ENCODE peak calls at places on chromosomes 6 and 20, in six cellular contexts. One of them, this sample, is unnamed.

GRCh38 chr6:102309700-102310099 is 916.2 kb downstream of the GRIK2 start:
- DNase-seq in nephron progenitor cell: no peak
- DNase-seq in GM12865: no peak
- DNase-seq in fibroblast of the aortic adventitia: no peak
- DNase-seq in HAP-1: no peak
- DNase-seq in mucosa of gallbladder: no peak
- DNase-seq in this sample: no peak

GRCh38 chr20:63167026-63167917 is 48.7 kb downstream of the YTHDF1 start:
- DNase-seq in GM12865: no peak
- DNase-seq in fibroblast of the aortic adventitia: no peak
- DNase-seq in mucosa of gallbladder: no peak
- DNase-seq in nephron progenitor cell: no peak
- DNase-seq in HAP-1: no peak
- DNase-seq in this sample: no peak

GRCh38 chr6:13400772-13401171 is 72.4 kb upstream of the TBC1D7 start:
- DNase-seq in nephron progenitor cell: no peak
- DNase-seq in HAP-1: no peak
- DNase-seq in mucosa of gallbladder: no peak
- DNase-seq in GM12865: peak
- DNase-seq in fibroblast of the aortic adventitia: no peak
- DNase-seq in this sample: no peak

GRCh38 chr6:158268361-158269147 is 43.7 kb upstream of the TULP4 start:
- DNase-seq in GM12865: no peak
- DNase-seq in nephron progenitor cell: no peak
- DNase-seq in HAP-1: no peak
- DNase-seq in fibroblast of the aortic adventitia: no peak
- DNase-seq in mucosa of gallbladder: no peak
- DNase-seq in this sample: no peak

GRCh38 chr6:4564746-4565145 is 211.5 kb upstream of the CDYL start:
- DNase-seq in fibroblast of the aortic adventitia: peak
- DNase-seq in GM12865: no peak
- DNase-seq in mucosa of gallbladder: no peak
- DNase-seq in nephron progenitor cell: no peak
- DNase-seq in HAP-1: no peak
- DNase-seq in this sample: no peak

GRCh38 chr6:42369568-42369967 is 82.2 kb downstream of the TRERF1 start:
- DNase-seq in fibroblast of the aortic adventitia: no peak
- DNase-seq in HAP-1: no peak
- DNase-seq in GM12865: peak
- DNase-seq in nephron progenitor cell: no peak
- DNase-seq in mucosa of gallbladder: no peak
- DNase-seq in this sample: no peak

GRCh38 chr6:56691201-56691595 is 48.5 kb upstream of the DST start:
- DNase-seq in GM12865: no peak
- DNase-seq in HAP-1: peak
- DNase-seq in fibroblast of the aortic adventitia: no peak
- DNase-seq in mucosa of gallbladder: no peak
- DNase-seq in nephron progenitor cell: no peak
- DNase-seq in this sample: no peak

GRCh38 chr6:44254201-44254956 is 2.9 kb downstream of the SLC35B2 start:
- DNase-seq in fibroblast of the aortic adventitia: no peak
- DNase-seq in mucosa of gallbladder: no peak
- DNase-seq in nephron progenitor cell: no peak
- DNase-seq in GM12865: peak
- DNase-seq in HAP-1: no peak
- DNase-seq in this sample: no peak

GRCh38 chr20:46816916-46817638 is 77.6 kb upstream of the EYA2 start:
- DNase-seq in fibroblast of the aortic adventitia: no peak
- DNase-seq in mucosa of gallbladder: no peak
- DNase-seq in nephron progenitor cell: no peak
- DNase-seq in HAP-1: no peak
- DNase-seq in GM12865: no peak
- DNase-seq in this sample: no peak

GRCh38 chr20:39123161-39123560 is 161.0 kb downstream of the DHX35 start:
- DNase-seq in nephron progenitor cell: no peak
- DNase-seq in mucosa of gallbladder: no peak
- DNase-seq in fibroblast of the aortic adventitia: no peak
- DNase-seq in HAP-1: no peak
- DNase-seq in GM12865: no peak
- DNase-seq in this sample: no peak

GRCh38 chr20:21257192-21257591 is 45.9 kb upstream of the XRN2 start:
- DNase-seq in nephron progenitor cell: no peak
- DNase-seq in fibroblast of the aortic adventitia: no peak
- DNase-seq in mucosa of gallbladder: no peak
- DNase-seq in GM12865: no peak
- DNase-seq in HAP-1: no peak
- DNase-seq in this sample: no peak

GRCh38 chr6:124949706-124950105 is 12.5 kb upstream of the RNF217 start:
- DNase-seq in fibroblast of the aortic adventitia: peak
- DNase-seq in mucosa of gallbladder: no peak
- DNase-seq in nephron progenitor cell: no peak
- DNase-seq in HAP-1: no peak
- DNase-seq in GM12865: no peak
- DNase-seq in this sample: no peak

GRCh38 chr6:18034798-18035202 is 47.4 kb upstream of the KIF13A start:
- DNase-seq in GM12865: no peak
- DNase-seq in mucosa of gallbladder: no peak
- DNase-seq in fibroblast of the aortic adventitia: no peak
- DNase-seq in nephron progenitor cell: no peak
- DNase-seq in HAP-1: no peak
- DNase-seq in this sample: no peak

GRCh38 chr6:63803371-63803770 is 167.8 kb downstream of the PHF3 start:
- DNase-seq in GM12865: no peak
- DNase-seq in fibroblast of the aortic adventitia: no peak
- DNase-seq in HAP-1: no peak
- DNase-seq in mucosa of gallbladder: no peak
- DNase-seq in nephron progenitor cell: no peak
- DNase-seq in this sample: no peak

GRCh38 chr20:36573798-36574277 is 441 bp downstream of the TGIF2 start:
- DNase-seq in HAP-1: peak
- DNase-seq in fibroblast of the aortic adventitia: no peak
- DNase-seq in GM12865: peak
- DNase-seq in nephron progenitor cell: no peak
- DNase-seq in mucosa of gallbladder: no peak
- DNase-seq in this sample: peak

GRCh38 chr20:43941476-43942212 is 27.0 kb downstream of the TOX2 start:
- DNase-seq in fibroblast of the aortic adventitia: peak
- DNase-seq in mucosa of gallbladder: no peak
- DNase-seq in HAP-1: no peak
- DNase-seq in GM12865: peak
- DNase-seq in nephron progenitor cell: no peak
- DNase-seq in this sample: no peak

GRCh38 chr6:75202676-75203131 is 3.1 kb downstream of the COL12A1 start:
- DNase-seq in fibroblast of the aortic adventitia: no peak
- DNase-seq in HAP-1: no peak
- DNase-seq in GM12865: no peak
- DNase-seq in mucosa of gallbladder: no peak
- DNase-seq in nephron progenitor cell: peak
- DNase-seq in this sample: no peak

GRCh38 chr6:1481326-1481725 is 92.0 kb downstream of the FOXF2 start:
- DNase-seq in mucosa of gallbladder: no peak
- DNase-seq in GM12865: no peak
- DNase-seq in HAP-1: no peak
- DNase-seq in fibroblast of the aortic adventitia: peak
- DNase-seq in nephron progenitor cell: no peak
- DNase-seq in this sample: no peak

GRCh38 chr6:41061196-41061726 is 8.3 kb downstream of the APOBEC2 start:
- DNase-seq in nephron progenitor cell: no peak
- DNase-seq in fibroblast of the aortic adventitia: no peak
- DNase-seq in mucosa of gallbladder: no peak
- DNase-seq in HAP-1: no peak
- DNase-seq in GM12865: no peak
- DNase-seq in this sample: no peak

GRCh38 chr20:23077277-23077676 is 8.8 kb downstream of the CD93 start:
- DNase-seq in GM12865: no peak
- DNase-seq in mucosa of gallbladder: no peak
- DNase-seq in nephron progenitor cell: no peak
- DNase-seq in HAP-1: no peak
- DNase-seq in fibroblast of the aortic adventitia: no peak
- DNase-seq in this sample: no peak

GRCh38 chr6:65558071-65558470 is 149.0 kb downstream of the EYS start:
- DNase-seq in fibroblast of the aortic adventitia: no peak
- DNase-seq in mucosa of gallbladder: no peak
- DNase-seq in nephron progenitor cell: no peak
- DNase-seq in HAP-1: no peak
- DNase-seq in GM12865: no peak
- DNase-seq in this sample: no peak

GRCh38 chr20:11459090-11459877 is 458.4 kb upstream of the BTBD3 start:
- DNase-seq in HAP-1: no peak
- DNase-seq in mucosa of gallbladder: no peak
- DNase-seq in GM12865: peak
- DNase-seq in fibroblast of the aortic adventitia: peak
- DNase-seq in nephron progenitor cell: no peak
- DNase-seq in this sample: no peak

GRCh38 chr20:49470922-49471321 is 11.5 kb downstream of the KCNB1 start:
- DNase-seq in fibroblast of the aortic adventitia: no peak
- DNase-seq in nephron progenitor cell: no peak
- DNase-seq in HAP-1: no peak
- DNase-seq in mucosa of gallbladder: no peak
- DNase-seq in GM12865: no peak
- DNase-seq in this sample: no peak

GRCh38 chr6:107179004-107179403 is 63.7 kb upstream of the BEND3 start:
- DNase-seq in GM12865: peak
- DNase-seq in nephron progenitor cell: no peak
- DNase-seq in mucosa of gallbladder: no peak
- DNase-seq in HAP-1: peak
- DNase-seq in fibroblast of the aortic adventitia: peak
- DNase-seq in this sample: no peak

GRCh38 chr6:90135672-90136071 is 161.0 kb downstream of the BACH2 start:
- DNase-seq in nephron progenitor cell: no peak
- DNase-seq in HAP-1: no peak
- DNase-seq in fibroblast of the aortic adventitia: peak
- DNase-seq in mucosa of gallbladder: no peak
- DNase-seq in GM12865: no peak
- DNase-seq in this sample: no peak

GRCh38 chr6:101391772-101392560 is 1.5 kb upstream of the GRIK2 start:
- DNase-seq in fibroblast of the aortic adventitia: no peak
- DNase-seq in HAP-1: no peak
- DNase-seq in nephron progenitor cell: peak
- DNase-seq in GM12865: no peak
- DNase-seq in mucosa of gallbladder: no peak
- DNase-seq in this sample: no peak

GRCh38 chr6:169972736-169973135 is 221.3 kb downstream of the ERMARD start:
- DNase-seq in GM12865: no peak
- DNase-seq in fibroblast of the aortic adventitia: no peak
- DNase-seq in HAP-1: no peak
- DNase-seq in mucosa of gallbladder: no peak
- DNase-seq in nephron progenitor cell: no peak
- DNase-seq in this sample: no peak

GRCh38 chr6:158799051-158799792 is 19.9 kb downstream of the EZR start:
- DNase-seq in nephron progenitor cell: no peak
- DNase-seq in GM12865: no peak
- DNase-seq in mucosa of gallbladder: peak
- DNase-seq in fibroblast of the aortic adventitia: peak
- DNase-seq in HAP-1: peak
- DNase-seq in this sample: no peak

GRCh38 chr6:32092760-32093497 is 16.2 kb downstream of the TNXB start:
- DNase-seq in fibroblast of the aortic adventitia: peak
- DNase-seq in nephron progenitor cell: no peak
- DNase-seq in GM12865: no peak
- DNase-seq in HAP-1: no peak
- DNase-seq in mucosa of gallbladder: peak
- DNase-seq in this sample: no peak

GRCh38 chr20:1465470-1466210 is 1.0 kb downstream of the NSFL1C start:
- DNase-seq in GM12865: no peak
- DNase-seq in mucosa of gallbladder: no peak
- DNase-seq in nephron progenitor cell: no peak
- DNase-seq in fibroblast of the aortic adventitia: peak
- DNase-seq in HAP-1: no peak
- DNase-seq in this sample: no peak

GRCh38 chr6:75755704-75756103 is 6.7 kb downstream of the MYO6 start:
- DNase-seq in GM12865: no peak
- DNase-seq in fibroblast of the aortic adventitia: no peak
- DNase-seq in HAP-1: no peak
- DNase-seq in nephron progenitor cell: no peak
- DNase-seq in mucosa of gallbladder: no peak
- DNase-seq in this sample: no peak

This sample was measured in effector memory CD4-positive, alpha-beta T cell.